ENCODE peak calls at places on chromosomes 12 and 14, in four cellular contexts. I is T-cell, X is suprapubic skin, V is NCI-H1930. N is an unnamed sample.

GRCh38 chr14:24440606-24441399 is 1.8 kb downstream of the SDR39U1 start:
- DNase-seq in V (no peak), X (no peak), I (no peak), N (no peak)

GRCh38 chr12:94565683-94566082 is 84.7 kb downstream of the TMCC3 start:
- DNase-seq in I (no peak), V (no peak), X (no peak), N (no peak)

GRCh38 chr12:96907681-96908163 is 665 bp downstream of the NEDD1 start:
- DNase-seq in I (no peak), V (no peak), X (no peak), N (peak; percentile 47)

GRCh38 chr12:66035289-66035961 is 95.1 kb downstream of the LLPH start:
- DNase-seq in V (no peak), X (no peak), I (no peak), N (peak; percentile 72)

GRCh38 chr14:65260786-65261185 is 151.7 kb upstream of the FUT8 start:
- DNase-seq in X (peak; percentile 4), I (no peak), V (no peak), N (peak; percentile 88)

GRCh38 chr14:75183225-75183624 is 6.8 kb upstream of the TMED10 start:
- DNase-seq in V (no peak), I (no peak), X (no peak), N (no peak)

GRCh38 chr12:12008232-12008850 is 62.4 kb upstream of the BCL2L14 start:
- DNase-seq in X (no peak), I (peak; percentile 10), V (no peak), N (no peak)

GRCh38 chr12:76180401-76181277 is 96.2 kb upstream of the NAP1L1 start:
- DNase-seq in V (no peak), I (no peak), X (no peak), N (no peak)

GRCh38 chr14:103177376-103177775 is 54.1 kb downstream of the TNFAIP2 start:
- DNase-seq in X (no peak), I (no peak), V (no peak), N (no peak)

GRCh38 chr12:63151898-63152700 is 1.1 kb upstream of the AVPR1A start:
- DNase-seq in I (no peak), X (no peak), V (peak; percentile 9), N (peak; percentile 35)

GRCh38 chr12:98060421-98060820 is 455.0 kb upstream of the TMPO start:
- DNase-seq in I (no peak), V (no peak), X (no peak), N (no peak)

GRCh38 chr12:27615331-27615891 is 80.8 kb upstream of the REP15 start:
- DNase-seq in X (no peak), I (no peak), V (no peak), N (peak; percentile 90)

GRCh38 chr12:47097276-47097896 is 17.6 kb upstream of the AMIGO2 start:
- DNase-seq in X (no peak), I (no peak), V (no peak), N (peak; percentile 88)

GRCh38 chr12:122067966-122068365 is 10.6 kb upstream of the MLXIP start:
- DNase-seq in X (no peak), I (no peak), V (no peak), N (peak; percentile 73)

GRCh38 chr12:10779103-10779502 is 23.3 kb downstream of the TAS2R7 start:
- DNase-seq in X (no peak), V (no peak), I (no peak), N (no peak)

GRCh38 chr14:55881577-55882241 is 236.5 kb upstream of the PELI2 start:
- DNase-seq in X (no peak), V (no peak), I (no peak), N (peak; percentile 4)

GRCh38 chr14:93430889-93431670 is at the start of gene UNC79:
- DNase-seq in X (no peak), I (no peak), V (peak; percentile 64), N (no peak)

GRCh38 chr12:32754101-32754500 is 1.6 kb downstream of the YARS2 start:
- DNase-seq in I (no peak), V (no peak), X (no peak), N (no peak)

GRCh38 chr12:1047898-1048660 is 57.1 kb downstream of the ERC1 start:
- DNase-seq in I (no peak), V (no peak), X (no peak), N (no peak)

GRCh38 chr14:29846339-29847129 is 81.1 kb downstream of the PRKD1 start:
- DNase-seq in V (no peak), I (no peak), X (no peak), N (no peak)

GRCh38 chr14:60278350-60278749 is 29.3 kb downstream of the PPM1A start:
- DNase-seq in X (no peak), V (no peak), I (no peak), N (no peak)

GRCh38 chr14:70567791-70568190 is 32.7 kb downstream of the MED6 start:
- DNase-seq in I (no peak), X (no peak), V (no peak), N (peak; percentile 35)

GRCh38 chr14:101246894-101247853 is 314.1 kb upstream of the DIO3 start:
- DNase-seq in I (no peak), V (no peak), X (peak; percentile 75), N (no peak)

GRCh38 chr14:71594828-71595227 is 337.4 kb upstream of the RGS6 start:
- DNase-seq in I (no peak), V (no peak), X (no peak), N (peak; percentile 63)